ENCODE peak calls at places on chromosomes 16 and 17, in ten cellular contexts. A is kidney epithelial cell, U is A549, V is cardiac fibroblast, G is transverse colon, M is PC-3, J is heart right ventricle, T is BJ, N is IMR-90, Y is BE2C. K is an unnamed sample.

GRCh38 chr16:60203525-60204124 is 1469.5 kb upstream of the GOT2 start:
- DNase-seq in M (no peak), A (no peak), N (peak; percentile 2), V (peak; percentile 25), Y (no peak), J (no peak), T (no peak), G (no peak), U (peak; percentile 5), K (peak; percentile 27)

GRCh38 chr17:9729735-9730420 is 61.5 kb downstream of the DHRS7C start:
- DNase-seq in G (no peak), V (peak; percentile 2), M (peak; percentile 52), J (no peak), T (no peak), N (peak; percentile 1), U (peak; percentile 46), Y (no peak), A (peak; percentile 21), K (peak; percentile 5)

GRCh38 chr16:3577302-3577752 is at the start of gene NLRC3:
- DNase-seq in N (no peak), U (no peak), Y (no peak), M (no peak), T (no peak), A (no peak), J (no peak), V (no peak), G (peak; percentile 28), K (no peak)

GRCh38 chr16:66928702-66929388 is 3.5 kb upstream of the RRAD start:
- DNase-seq in M (no peak), U (no peak), J (no peak), G (peak; percentile 49), T (no peak), A (no peak), N (peak; percentile 35), Y (peak; percentile 60), V (peak; percentile 46), K (peak; percentile 33)

GRCh38 chr17:1082579-1082978 is 85.7 kb downstream of the TIMM22 start:
- DNase-seq in Y (no peak), V (peak; percentile 73), U (no peak), T (no peak), J (no peak), A (no peak), M (peak; percentile 88), G (no peak), N (peak; percentile 78), K (peak; percentile 58)

GRCh38 chr16:26118575-26118974 is 426.8 kb downstream of the HS3ST4 start:
- DNase-seq in T (no peak), Y (no peak), J (no peak), M (no peak), V (no peak), N (no peak), U (no peak), A (no peak), G (no peak), K (no peak)

GRCh38 chr17:66525338-66525737 is 222.9 kb downstream of the PRKCA start:
- DNase-seq in U (no peak), V (no peak), A (no peak), G (no peak), J (no peak), T (no peak), Y (no peak), M (no peak), N (no peak), K (no peak)

GRCh38 chr16:68356249-68356918 is 45.6 kb downstream of the PRMT7 start:
- DNase-seq in M (no peak), G (peak; percentile 78), V (no peak), N (no peak), U (no peak), A (no peak), J (no peak), T (no peak), Y (no peak), K (no peak)

GRCh38 chr17:19365499-19365817 is 2.9 kb upstream of the B9D1 start:
- DNase-seq in V (no peak), N (no peak), T (no peak), M (no peak), Y (no peak), J (no peak), U (no peak), G (no peak), A (no peak), K (no peak)

GRCh38 chr17:596763-597644 is 117.6 kb downstream of the VPS53 start:
- DNase-seq in G (no peak), U (no peak), J (no peak), N (peak; percentile 90), M (peak; percentile 27), A (peak; percentile 72), T (no peak), V (peak; percentile 75), Y (no peak), K (peak; percentile 86)

GRCh38 chr17:1617620-1618174 is 10.9 kb downstream of the SLC43A2 start:
- DNase-seq in Y (no peak), T (no peak), U (peak; percentile 80), G (peak; percentile 82), J (no peak), N (peak; percentile 77), V (peak; percentile 83), M (no peak), A (peak; percentile 28), K (peak; percentile 79)

GRCh38 chr17:27351741-27352140 is 57.8 kb downstream of the WSB1 start:
- DNase-seq in M (no peak), A (no peak), V (peak; percentile 46), J (no peak), G (no peak), T (no peak), Y (no peak), N (peak; percentile 56), U (no peak), K (no peak)

GRCh38 chr17:27346228-27346899 is 52.5 kb downstream of the WSB1 start:
- DNase-seq in U (no peak), M (no peak), Y (no peak), J (no peak), A (no peak), G (no peak), V (no peak), T (no peak), N (no peak), K (no peak)

GRCh38 chr17:27345141-27345904 is 51.4 kb downstream of the WSB1 start:
- DNase-seq in T (no peak), J (no peak), G (no peak), U (no peak), N (peak; percentile 28), Y (no peak), A (peak; percentile 70), M (no peak), V (no peak), K (no peak)

GRCh38 chr17:27349540-27350021 is 55.7 kb downstream of the WSB1 start:
- DNase-seq in J (no peak), T (no peak), Y (no peak), A (no peak), G (no peak), U (no peak), V (no peak), N (no peak), M (no peak), K (no peak)

GRCh38 chr17:27348196-27348595 is 54.3 kb downstream of the WSB1 start:
- DNase-seq in J (no peak), N (no peak), U (no peak), A (no peak), V (no peak), M (no peak), Y (no peak), G (no peak), T (no peak), K (no peak)
- H3K4me3 ChIP-seq in J (no peak overlapping the region), N (no peak overlapping the region), U (peak overlapping the region; percentile 54), A (no peak overlapping the region), V (no peak overlapping the region), M (peak overlapping the region; percentile 42), Y (no peak overlapping the region), G (no peak overlapping the region), T (no peak overlapping the region), K (no peak overlapping the region)

DNA sequence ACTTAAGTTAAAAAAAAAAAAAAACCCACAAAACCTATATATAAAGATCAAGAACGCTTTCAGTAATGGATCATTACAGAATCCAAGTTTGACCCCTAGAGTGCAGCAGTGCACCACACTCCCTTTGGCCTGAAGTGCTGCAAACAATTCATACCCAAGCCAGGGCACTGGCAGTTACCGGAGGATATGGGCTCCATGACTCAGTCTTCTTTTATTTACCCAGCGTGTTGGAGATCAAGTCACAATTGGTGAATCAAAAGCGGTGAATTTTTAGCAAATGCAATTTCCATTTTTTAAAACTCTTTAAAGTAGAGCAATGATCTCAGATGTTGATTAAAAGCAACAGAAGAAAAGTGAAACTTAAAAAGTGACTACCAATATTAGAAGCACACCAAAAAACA is 46.5 kb downstream of the ZNF652 start:
- DNase-seq in J (peak; percentile 43), Y (peak; percentile 72), A (peak; percentile 61), V (peak; percentile 94), M (peak; percentile 98), N (peak; percentile 91), U (peak; percentile 97), G (peak; percentile 79), T (peak; percentile 53), K (peak; percentile 91)
- TF ChIP-seq CTCF in J (peak; percentile 90), Y (peak; percentile 89), A (peak; percentile 75), V (peak; percentile 74), M (peak; percentile 98), N (peak; percentile 97), U (peak; percentile 99), G (peak; percentile 84), T (peak; percentile 80), K (peak; percentile 89)

GRCh38 chr16:29824589-29825144 is 4.4 kb downstream of the MVP start:
- DNase-seq in G (no peak), N (peak; percentile 91), V (peak; percentile 73), Y (no peak), J (no peak), A (peak; percentile 51), M (peak; percentile 65), T (peak; percentile 49), U (peak; percentile 68), K (peak; percentile 89)

GRCh38 chr16:29821663-29822115 is 1.4 kb downstream of the MVP start:
- DNase-seq in M (peak; percentile 50), N (peak; percentile 79), V (peak; percentile 78), J (no peak), A (no peak), G (peak; percentile 73), Y (no peak), T (peak; percentile 44), U (peak; percentile 74), K (peak; percentile 87)

GRCh38 chr16:29826342-29826695 is 6.1 kb downstream of the MVP start:
- DNase-seq in V (no peak), A (no peak), N (no peak), Y (no peak), G (no peak), T (no peak), M (no peak), J (no peak), U (no peak), K (no peak)

GRCh38 chr16:29820730-29821662 is 734 bp downstream of the MVP start:
- DNase-seq in V (peak; percentile 45), U (peak; percentile 77), Y (no peak), M (peak; percentile 27), A (no peak), J (no peak), G (peak; percentile 91), T (no peak), N (no peak), K (no peak)

GRCh38 chr16:29825145-29826044 is 5.1 kb downstream of the MVP start:
- DNase-seq in U (peak; percentile 78), J (peak; percentile 56), Y (no peak), M (peak; percentile 70), V (peak; percentile 88), A (no peak), T (no peak), N (peak; percentile 90), G (peak; percentile 70), K (peak; percentile 93)
- H3K4me3 ChIP-seq in U (peak overlapping the region; percentile 17), J (no peak overlapping the region), Y (no peak overlapping the region), M (peak overlapping the region; percentile 34), V (no peak overlapping the region), A (no peak overlapping the region), T (no peak overlapping the region), N (no peak overlapping the region), G (no peak overlapping the region), K (peak overlapping the region; percentile 28)

GRCh38 chr16:23895052-23895451 is 59.3 kb downstream of the PRKCB start:
- DNase-seq in G (no peak), J (no peak), T (no peak), V (no peak), M (no peak), Y (no peak), A (no peak), N (no peak), U (no peak), K (no peak)
- TF ChIP-seq CTCF in G (no peak), J (no peak), T (no peak), V (no peak), M (no peak), Y (no peak), A (no peak), N (no peak), U (no peak), K (no peak)

K was measured in fibroblast of mammary gland.